ENCODE peak calls at places on chromosomes 2 and 18, in nine cellular contexts. One of them, this sample, is unnamed.

GRCh38 chr2:83561592-83561991 is 897.5 kb downstream of the SUCLG1 start:
- DNase-seq in neural progenitor cell: no peak
- DNase-seq in kidney: no peak
- DNase-seq in lower leg skin: no peak
- DNase-seq in CD4-positive, alpha-beta T cell: no peak
- DNase-seq in GM23338: no peak
- DNase-seq in cardiac fibroblast: no peak
- DNase-seq in GM12864: no peak
- DNase-seq in GM10248: no peak
- DNase-seq in this sample: no peak

GRCh38 chr2:102000012-102000411 is 8.3 kb downstream of the IL1R2 start:
- DNase-seq in neural progenitor cell: no peak
- DNase-seq in kidney: no peak
- DNase-seq in lower leg skin: no peak
- DNase-seq in CD4-positive, alpha-beta T cell: no peak
- DNase-seq in GM23338: no peak
- DNase-seq in cardiac fibroblast: peak; percentile 37
- DNase-seq in GM12864: no peak
- DNase-seq in GM10248: no peak
- DNase-seq in this sample: no peak

GRCh38 chr2:26123426-26123825 is 49.5 kb upstream of the GAREM2 start:
- DNase-seq in neural progenitor cell: no peak
- DNase-seq in kidney: no peak
- DNase-seq in lower leg skin: no peak
- DNase-seq in CD4-positive, alpha-beta T cell: no peak
- DNase-seq in GM23338: no peak
- DNase-seq in cardiac fibroblast: no peak
- DNase-seq in GM12864: no peak
- DNase-seq in GM10248: no peak
- DNase-seq in this sample: no peak

GRCh38 chr2:127525692-127526141 is 572 bp downstream of the IWS1 start:
- DNase-seq in neural progenitor cell: peak; percentile 42
- DNase-seq in kidney: no peak
- DNase-seq in lower leg skin: peak; percentile 86
- DNase-seq in CD4-positive, alpha-beta T cell: no peak
- DNase-seq in GM23338: peak; percentile 57
- DNase-seq in cardiac fibroblast: peak; percentile 62
- DNase-seq in GM12864: no peak
- DNase-seq in GM10248: no peak
- DNase-seq in this sample: peak; percentile 66

GRCh38 chr2:30653847-30654246 is 153.4 kb downstream of the CAPN13 start:
- DNase-seq in neural progenitor cell: no peak
- DNase-seq in kidney: no peak
- DNase-seq in lower leg skin: no peak
- DNase-seq in CD4-positive, alpha-beta T cell: no peak
- DNase-seq in GM23338: no peak
- DNase-seq in cardiac fibroblast: peak; percentile 59
- DNase-seq in GM12864: no peak
- DNase-seq in GM10248: no peak
- DNase-seq in this sample: peak; percentile 66

GRCh38 chr2:100327742-100328141 is 5.4 kb upstream of the LONRF2 start:
- DNase-seq in neural progenitor cell: no peak
- DNase-seq in kidney: no peak
- DNase-seq in lower leg skin: no peak
- DNase-seq in CD4-positive, alpha-beta T cell: no peak
- DNase-seq in GM23338: no peak
- DNase-seq in cardiac fibroblast: no peak
- DNase-seq in GM12864: no peak
- DNase-seq in GM10248: no peak
- DNase-seq in this sample: no peak

GRCh38 chr2:42937171-42937875 is 144.9 kb upstream of the HAAO start:
- DNase-seq in neural progenitor cell: no peak
- DNase-seq in kidney: peak; percentile 82
- DNase-seq in lower leg skin: no peak
- DNase-seq in CD4-positive, alpha-beta T cell: no peak
- DNase-seq in GM23338: no peak
- DNase-seq in cardiac fibroblast: no peak
- DNase-seq in GM12864: no peak
- DNase-seq in GM10248: no peak
- DNase-seq in this sample: no peak

GRCh38 chr2:68282814-68283812 is 30.8 kb upstream of the PPP3R1 start:
- DNase-seq in neural progenitor cell: peak; percentile 52
- DNase-seq in kidney: no peak
- DNase-seq in lower leg skin: no peak
- DNase-seq in CD4-positive, alpha-beta T cell: no peak
- DNase-seq in GM23338: peak; percentile 52
- DNase-seq in cardiac fibroblast: peak; percentile 62
- DNase-seq in GM12864: peak; percentile 36
- DNase-seq in GM10248: peak; percentile 67
- DNase-seq in this sample: peak; percentile 47

GRCh38 chr2:191740016-191740419 is 62.1 kb downstream of the NABP1 start:
- DNase-seq in neural progenitor cell: no peak
- DNase-seq in kidney: no peak
- DNase-seq in lower leg skin: no peak
- DNase-seq in CD4-positive, alpha-beta T cell: peak; percentile 8
- DNase-seq in GM23338: no peak
- DNase-seq in cardiac fibroblast: no peak
- DNase-seq in GM12864: peak; percentile 37
- DNase-seq in GM10248: peak; percentile 34
- DNase-seq in this sample: no peak

GRCh38 chr2:227349989-227350648 is 25.1 kb downstream of the MFF start:
- DNase-seq in neural progenitor cell: no peak
- DNase-seq in kidney: no peak
- DNase-seq in lower leg skin: no peak
- DNase-seq in CD4-positive, alpha-beta T cell: no peak
- DNase-seq in GM23338: no peak
- DNase-seq in cardiac fibroblast: no peak
- DNase-seq in GM12864: no peak
- DNase-seq in GM10248: no peak
- DNase-seq in this sample: no peak

GRCh38 chr18:37714621-37715020 is 149.0 kb upstream of the CELF4 start:
- DNase-seq in neural progenitor cell: no peak
- DNase-seq in kidney: no peak
- DNase-seq in lower leg skin: no peak
- DNase-seq in CD4-positive, alpha-beta T cell: no peak
- DNase-seq in GM23338: no peak
- DNase-seq in cardiac fibroblast: no peak
- DNase-seq in GM12864: no peak
- DNase-seq in GM10248: no peak
- DNase-seq in this sample: no peak

GRCh38 chr2:135159191-135159590 is 107.1 kb downstream of the RAB3GAP1 start:
- DNase-seq in neural progenitor cell: no peak
- DNase-seq in kidney: no peak
- DNase-seq in lower leg skin: no peak
- DNase-seq in CD4-positive, alpha-beta T cell: no peak
- DNase-seq in GM23338: no peak
- DNase-seq in cardiac fibroblast: no peak
- DNase-seq in GM12864: no peak
- DNase-seq in GM10248: no peak
- DNase-seq in this sample: no peak

GRCh38 chr2:219492575-219492974 is 6.1 kb upstream of the GMPPA start:
- DNase-seq in neural progenitor cell: peak; percentile 64
- DNase-seq in kidney: no peak
- DNase-seq in lower leg skin: no peak
- DNase-seq in CD4-positive, alpha-beta T cell: no peak
- DNase-seq in GM23338: peak; percentile 86
- DNase-seq in cardiac fibroblast: no peak
- DNase-seq in GM12864: no peak
- DNase-seq in GM10248: no peak
- DNase-seq in this sample: no peak
- TF ChIP-seq CTCF in neural progenitor cell: peak; percentile 44
- TF ChIP-seq CTCF in kidney: no peak
- TF ChIP-seq CTCF in lower leg skin: no peak
- TF ChIP-seq CTCF in CD4-positive, alpha-beta T cell: no peak
- TF ChIP-seq CTCF in GM23338: peak; percentile 54
- TF ChIP-seq CTCF in cardiac fibroblast: no peak
- TF ChIP-seq CTCF in GM12864: no peak
- TF ChIP-seq CTCF in GM10248: no peak
- TF ChIP-seq CTCF in this sample: no peak

DNA sequence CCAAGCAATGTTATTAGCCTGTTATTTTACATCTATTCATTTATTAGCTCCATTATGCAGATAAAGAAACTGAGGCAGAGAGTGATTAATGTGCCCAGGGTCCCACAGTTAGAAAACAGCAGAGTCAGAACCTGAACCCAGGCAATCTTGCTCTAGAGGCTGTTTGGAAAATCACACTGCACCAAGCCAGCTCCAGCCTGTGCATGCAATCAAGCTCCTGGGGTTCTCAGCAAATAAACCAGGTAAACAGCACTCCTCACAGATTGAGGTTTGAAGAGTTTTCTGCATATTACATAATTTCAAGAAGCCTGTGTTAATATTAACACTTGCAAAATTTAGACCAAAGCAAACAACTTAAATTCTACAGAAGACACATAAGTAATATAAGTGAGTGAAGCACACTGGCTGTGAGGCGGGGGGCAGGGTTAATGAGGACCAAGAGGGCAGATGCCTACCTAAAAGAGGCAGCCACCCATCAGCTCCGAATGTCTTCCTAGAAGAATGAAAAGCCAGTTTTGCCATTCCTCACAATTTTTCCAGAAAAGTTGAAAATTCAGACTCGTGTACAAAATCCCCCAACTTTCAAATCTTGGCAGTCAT is 35.4 kb downstream of the CACNB4 start:
- DNase-seq in neural progenitor cell: no peak
- DNase-seq in kidney: no peak
- DNase-seq in lower leg skin: no peak
- DNase-seq in CD4-positive, alpha-beta T cell: no peak
- DNase-seq in GM23338: no peak
- DNase-seq in cardiac fibroblast: no peak
- DNase-seq in GM12864: no peak
- DNase-seq in GM10248: no peak
- DNase-seq in this sample: no peak
- TF ChIP-seq CTCF in neural progenitor cell: no peak
- TF ChIP-seq CTCF in kidney: no peak
- TF ChIP-seq CTCF in lower leg skin: no peak
- TF ChIP-seq CTCF in CD4-positive, alpha-beta T cell: no peak
- TF ChIP-seq CTCF in GM23338: no peak
- TF ChIP-seq CTCF in cardiac fibroblast: no peak
- TF ChIP-seq CTCF in GM12864: no peak
- TF ChIP-seq CTCF in GM10248: no peak
- TF ChIP-seq CTCF in this sample: no peak

GRCh38 chr2:119219873-119220272 is 3.8 kb upstream of the STEAP3 start:
- DNase-seq in neural progenitor cell: no peak
- DNase-seq in kidney: no peak
- DNase-seq in lower leg skin: no peak
- DNase-seq in CD4-positive, alpha-beta T cell: no peak
- DNase-seq in GM23338: no peak
- DNase-seq in cardiac fibroblast: no peak
- DNase-seq in GM12864: no peak
- DNase-seq in GM10248: no peak
- DNase-seq in this sample: no peak

GRCh38 chr2:119220720-119221301 is 2.8 kb upstream of the STEAP3 start:
- DNase-seq in neural progenitor cell: no peak
- DNase-seq in kidney: no peak
- DNase-seq in lower leg skin: no peak
- DNase-seq in CD4-positive, alpha-beta T cell: no peak
- DNase-seq in GM23338: no peak
- DNase-seq in cardiac fibroblast: no peak
- DNase-seq in GM12864: no peak
- DNase-seq in GM10248: no peak
- DNase-seq in this sample: no peak

GRCh38 chr2:119216994-119217393 is 6.6 kb upstream of the STEAP3 start:
- DNase-seq in neural progenitor cell: no peak
- DNase-seq in kidney: no peak
- DNase-seq in lower leg skin: no peak
- DNase-seq in CD4-positive, alpha-beta T cell: no peak
- DNase-seq in GM23338: no peak
- DNase-seq in cardiac fibroblast: no peak
- DNase-seq in GM12864: no peak
- DNase-seq in GM10248: no peak
- DNase-seq in this sample: no peak

GRCh38 chr2:119221609-119222008 is 2.0 kb upstream of the STEAP3 start:
- DNase-seq in neural progenitor cell: no peak
- DNase-seq in kidney: no peak
- DNase-seq in lower leg skin: no peak
- DNase-seq in CD4-positive, alpha-beta T cell: no peak
- DNase-seq in GM23338: no peak
- DNase-seq in cardiac fibroblast: no peak
- DNase-seq in GM12864: no peak
- DNase-seq in GM10248: no peak
- DNase-seq in this sample: no peak

GRCh38 chr2:119218478-119219064 is 5.1 kb upstream of the STEAP3 start:
- DNase-seq in neural progenitor cell: peak; percentile 58
- DNase-seq in kidney: no peak
- DNase-seq in lower leg skin: no peak
- DNase-seq in CD4-positive, alpha-beta T cell: no peak
- DNase-seq in GM23338: peak; percentile 39
- DNase-seq in cardiac fibroblast: peak; percentile 71
- DNase-seq in GM12864: no peak
- DNase-seq in GM10248: no peak
- DNase-seq in this sample: peak; percentile 70
- TF ChIP-seq CTCF in neural progenitor cell: peak; percentile 46
- TF ChIP-seq CTCF in kidney: peak; percentile 20
- TF ChIP-seq CTCF in lower leg skin: no peak
- TF ChIP-seq CTCF in CD4-positive, alpha-beta T cell: no peak
- TF ChIP-seq CTCF in GM23338: peak; percentile 39
- TF ChIP-seq CTCF in cardiac fibroblast: peak; percentile 60
- TF ChIP-seq CTCF in GM12864: peak; percentile 45
- TF ChIP-seq CTCF in GM10248: peak; percentile 39
- TF ChIP-seq CTCF in this sample: peak; percentile 75

DNA sequence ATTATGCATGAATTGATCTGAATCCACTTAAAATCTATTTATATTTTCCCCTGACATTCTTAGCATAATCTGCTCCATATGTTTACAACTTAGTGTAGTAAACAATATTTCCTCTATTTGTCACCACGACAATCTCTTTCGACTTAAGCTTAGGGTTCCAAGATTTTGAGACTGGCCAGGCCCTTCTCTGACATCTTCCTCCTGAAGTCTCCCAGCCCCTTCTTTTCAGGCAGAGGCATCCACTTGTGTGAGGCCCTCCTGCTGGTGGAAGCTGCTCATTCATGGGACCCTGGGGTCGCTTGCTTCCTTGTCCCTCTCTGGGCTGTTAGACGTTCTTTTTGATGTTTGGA is 188.2 kb upstream of the APCDD1 start:
- DNase-seq in neural progenitor cell: no peak
- DNase-seq in kidney: no peak
- DNase-seq in lower leg skin: no peak
- DNase-seq in CD4-positive, alpha-beta T cell: no peak
- DNase-seq in GM23338: no peak
- DNase-seq in cardiac fibroblast: no peak
- DNase-seq in GM12864: no peak
- DNase-seq in GM10248: no peak
- DNase-seq in this sample: peak; percentile 34
- TF ChIP-seq CTCF in neural progenitor cell: no peak
- TF ChIP-seq CTCF in kidney: no peak
- TF ChIP-seq CTCF in lower leg skin: no peak
- TF ChIP-seq CTCF in CD4-positive, alpha-beta T cell: no peak
- TF ChIP-seq CTCF in GM23338: no peak
- TF ChIP-seq CTCF in cardiac fibroblast: no peak
- TF ChIP-seq CTCF in GM12864: no peak
- TF ChIP-seq CTCF in GM10248: no peak
- TF ChIP-seq CTCF in this sample: no peak

GRCh38 chr18:23503038-23503966 is at the start of gene RMC1:
- DNase-seq in neural progenitor cell: peak; percentile 97
- DNase-seq in kidney: peak; percentile 99
- DNase-seq in lower leg skin: peak; percentile 99
- DNase-seq in CD4-positive, alpha-beta T cell: peak; percentile 99
- DNase-seq in GM23338: peak; percentile 95
- DNase-seq in cardiac fibroblast: peak; percentile 95
- DNase-seq in GM12864: peak; percentile 71
- DNase-seq in GM10248: peak; percentile 96
- DNase-seq in this sample: peak; percentile 91
- TF ChIP-seq CTCF in neural progenitor cell: peak; percentile 41
- TF ChIP-seq CTCF in kidney: peak; percentile 19
- TF ChIP-seq CTCF in lower leg skin: no peak
- TF ChIP-seq CTCF in CD4-positive, alpha-beta T cell: no peak
- TF ChIP-seq CTCF in GM23338: peak; percentile 17
- TF ChIP-seq CTCF in cardiac fibroblast: no peak
- TF ChIP-seq CTCF in GM12864: no peak
- TF ChIP-seq CTCF in GM10248: peak; percentile 25
- TF ChIP-seq CTCF in this sample: peak; percentile 8